ENCODE peak calls at places on chromosome 1, in seven cellular contexts. One of them, this sample, is unnamed.

GRCh38 chr1:47399841-47400144 is 16.3 kb upstream of the FOXE3 start:
- DNase-seq in bronchial epithelial cell: no peak
- DNase-seq in fibroblast of lung: no peak
- DNase-seq in right lobe of liver: no peak
- DNase-seq in foreskin keratinocyte: no peak
- DNase-seq in A549: no peak
- DNase-seq in uterus: no peak
- DNase-seq in this sample: no peak

GRCh38 chr1:200991039-200991698 is 32.3 kb downstream of the KIF21B start:
- DNase-seq in bronchial epithelial cell: no peak
- DNase-seq in fibroblast of lung: no peak
- DNase-seq in right lobe of liver: no peak
- DNase-seq in foreskin keratinocyte: no peak
- DNase-seq in A549: no peak
- DNase-seq in uterus: no peak
- DNase-seq in this sample: no peak

GRCh38 chr1:31336687-31337467 is 36.0 kb downstream of the FABP3 start:
- DNase-seq in bronchial epithelial cell: no peak
- DNase-seq in fibroblast of lung: peak
- DNase-seq in right lobe of liver: peak
- DNase-seq in foreskin keratinocyte: no peak
- DNase-seq in A549: no peak
- DNase-seq in uterus: no peak
- DNase-seq in this sample: no peak

GRCh38 chr1:57826535-57826934 is 402.7 kb upstream of the DAB1 start:
- DNase-seq in bronchial epithelial cell: no peak
- DNase-seq in fibroblast of lung: no peak
- DNase-seq in right lobe of liver: no peak
- DNase-seq in foreskin keratinocyte: no peak
- DNase-seq in A549: no peak
- DNase-seq in uterus: no peak
- DNase-seq in this sample: no peak

GRCh38 chr1:199102239-199102638 is 463.4 kb downstream of the PTPRC start:
- DNase-seq in bronchial epithelial cell: no peak
- DNase-seq in fibroblast of lung: no peak
- DNase-seq in right lobe of liver: no peak
- DNase-seq in foreskin keratinocyte: no peak
- DNase-seq in A549: no peak
- DNase-seq in uterus: no peak
- DNase-seq in this sample: no peak

GRCh38 chr1:23727362-23727811 is 15.9 kb upstream of the ELOA start:
- DNase-seq in bronchial epithelial cell: peak
- DNase-seq in fibroblast of lung: peak
- DNase-seq in right lobe of liver: peak
- DNase-seq in foreskin keratinocyte: no peak
- DNase-seq in A549: no peak
- DNase-seq in uterus: peak
- DNase-seq in this sample: peak

GRCh38 chr1:177487481-177487880 is 316.7 kb downstream of the BRINP2 start:
- DNase-seq in bronchial epithelial cell: no peak
- DNase-seq in fibroblast of lung: no peak
- DNase-seq in right lobe of liver: no peak
- DNase-seq in foreskin keratinocyte: no peak
- DNase-seq in A549: no peak
- DNase-seq in uterus: no peak
- DNase-seq in this sample: no peak

GRCh38 chr1:17276568-17276967 is 27.7 kb downstream of the PADI3 start:
- DNase-seq in bronchial epithelial cell: peak
- DNase-seq in fibroblast of lung: no peak
- DNase-seq in right lobe of liver: no peak
- DNase-seq in foreskin keratinocyte: peak
- DNase-seq in A549: peak
- DNase-seq in uterus: no peak
- DNase-seq in this sample: peak

GRCh38 chr1:44500181-44501021 is 95.3 kb downstream of the RNF220 start:
- DNase-seq in bronchial epithelial cell: no peak
- DNase-seq in fibroblast of lung: peak
- DNase-seq in right lobe of liver: no peak
- DNase-seq in foreskin keratinocyte: no peak
- DNase-seq in A549: no peak
- DNase-seq in uterus: no peak
- DNase-seq in this sample: peak
- TF ChIP-seq CTCF in bronchial epithelial cell: peak
- TF ChIP-seq CTCF in fibroblast of lung: peak
- TF ChIP-seq CTCF in right lobe of liver: peak
- TF ChIP-seq CTCF in foreskin keratinocyte: no peak
- TF ChIP-seq CTCF in A549: peak
- TF ChIP-seq CTCF in uterus: peak
- TF ChIP-seq CTCF in this sample: peak

DNA sequence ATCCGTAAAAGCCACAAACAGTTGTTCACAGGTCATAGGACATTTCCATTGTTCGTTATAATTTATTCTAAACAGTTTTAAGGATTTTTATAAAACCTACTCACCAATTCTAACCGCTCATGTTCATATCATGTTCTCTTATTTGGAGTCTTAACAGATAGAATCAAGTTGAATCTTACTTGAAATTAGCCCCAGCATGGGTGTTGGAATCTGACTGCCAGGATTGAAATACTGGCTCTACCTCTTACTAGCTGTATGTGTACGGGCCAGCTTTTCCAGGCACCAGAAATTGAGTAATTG is 78.2 kb upstream of the GPR88 start:
- DNase-seq in bronchial epithelial cell: no peak
- DNase-seq in fibroblast of lung: no peak
- DNase-seq in right lobe of liver: no peak
- DNase-seq in foreskin keratinocyte: no peak
- DNase-seq in A549: no peak
- DNase-seq in uterus: no peak
- DNase-seq in this sample: no peak
- TF ChIP-seq CTCF in bronchial epithelial cell: no peak
- TF ChIP-seq CTCF in fibroblast of lung: no peak
- TF ChIP-seq CTCF in right lobe of liver: no peak
- TF ChIP-seq CTCF in foreskin keratinocyte: no peak
- TF ChIP-seq CTCF in A549: no peak
- TF ChIP-seq CTCF in uterus: no peak
- TF ChIP-seq CTCF in this sample: no peak

DNA sequence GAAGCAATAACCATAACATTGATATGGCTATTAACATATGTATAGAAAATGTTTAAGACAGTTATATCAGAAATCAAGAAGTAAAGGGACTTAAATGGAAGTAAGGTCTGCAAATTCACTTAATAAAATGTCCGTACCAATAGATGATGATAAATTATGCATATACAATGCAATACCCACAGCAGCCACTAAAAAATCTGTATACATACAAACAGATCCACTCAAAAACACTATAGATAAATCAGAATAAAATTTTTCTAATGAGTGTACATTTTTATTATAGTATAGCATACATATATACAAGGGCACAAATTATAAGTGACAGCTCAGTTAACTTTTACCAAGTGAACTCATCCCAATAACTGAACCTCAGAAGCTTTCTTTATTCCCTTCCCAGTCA is 6.0 kb downstream of the LORICRIN start:
- DNase-seq in bronchial epithelial cell: no peak
- DNase-seq in fibroblast of lung: no peak
- DNase-seq in right lobe of liver: no peak
- DNase-seq in foreskin keratinocyte: no peak
- DNase-seq in A549: no peak
- DNase-seq in uterus: no peak
- DNase-seq in this sample: no peak
- TF ChIP-seq CTCF in bronchial epithelial cell: no peak
- TF ChIP-seq CTCF in fibroblast of lung: no peak
- TF ChIP-seq CTCF in right lobe of liver: no peak
- TF ChIP-seq CTCF in foreskin keratinocyte: no peak
- TF ChIP-seq CTCF in A549: no peak
- TF ChIP-seq CTCF in uterus: no peak
- TF ChIP-seq CTCF in this sample: no peak

GRCh38 chr1:6024376-6024775 is 21.3 kb upstream of the KCNAB2 start:
- DNase-seq in bronchial epithelial cell: no peak
- DNase-seq in fibroblast of lung: no peak
- DNase-seq in right lobe of liver: no peak
- DNase-seq in foreskin keratinocyte: no peak
- DNase-seq in A549: no peak
- DNase-seq in uterus: no peak
- DNase-seq in this sample: no peak

GRCh38 chr1:6027591-6027990 is 18.1 kb upstream of the KCNAB2 start:
- DNase-seq in bronchial epithelial cell: no peak
- DNase-seq in fibroblast of lung: no peak
- DNase-seq in right lobe of liver: no peak
- DNase-seq in foreskin keratinocyte: no peak
- DNase-seq in A549: no peak
- DNase-seq in uterus: no peak
- DNase-seq in this sample: no peak

GRCh38 chr1:6028042-6028895 is 17.4 kb upstream of the KCNAB2 start:
- DNase-seq in bronchial epithelial cell: peak
- DNase-seq in fibroblast of lung: no peak
- DNase-seq in right lobe of liver: no peak
- DNase-seq in foreskin keratinocyte: no peak
- DNase-seq in A549: no peak
- DNase-seq in uterus: no peak
- DNase-seq in this sample: peak

GRCh38 chr1:6025269-6026094 is 20.2 kb upstream of the KCNAB2 start:
- DNase-seq in bronchial epithelial cell: peak
- DNase-seq in fibroblast of lung: no peak
- DNase-seq in right lobe of liver: no peak
- DNase-seq in foreskin keratinocyte: peak
- DNase-seq in A549: no peak
- DNase-seq in uterus: no peak
- DNase-seq in this sample: peak

DNA sequence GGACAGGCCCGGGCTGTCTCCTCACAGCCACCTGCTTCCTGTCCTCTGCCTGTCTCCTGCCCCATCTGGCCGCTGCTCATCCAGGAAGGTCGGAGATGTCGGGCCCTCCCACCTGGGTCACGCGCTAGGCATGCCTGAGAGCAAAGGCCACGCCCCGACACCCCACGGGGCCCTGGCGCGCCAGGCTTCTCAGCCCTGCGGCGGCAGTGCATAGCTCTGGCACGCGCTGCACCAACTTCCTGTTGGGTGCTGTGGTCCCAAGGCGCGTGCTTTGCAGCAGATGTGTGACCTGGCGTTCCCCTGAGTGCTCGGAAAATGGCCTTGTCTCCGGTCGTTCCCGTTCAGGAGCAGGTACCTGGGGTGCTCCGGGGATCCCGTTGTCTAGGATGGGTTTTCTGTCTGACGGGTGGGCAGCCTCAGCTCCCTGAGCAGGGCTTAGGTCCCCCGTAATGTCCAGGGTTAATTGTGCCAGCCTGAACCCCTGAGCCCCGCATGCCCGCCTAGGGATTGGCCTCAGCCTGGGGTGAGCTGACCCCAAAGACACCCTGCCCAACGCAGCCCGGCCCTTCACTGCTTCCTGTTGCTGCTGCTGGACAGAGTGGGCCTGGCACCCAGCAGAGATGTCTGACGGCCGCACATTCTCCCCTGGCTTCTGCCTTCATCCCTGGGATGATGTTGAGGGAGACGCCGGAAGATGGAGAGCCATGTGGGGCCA is 19.4 kb upstream of the KCNAB2 start:
- DNase-seq in bronchial epithelial cell: peak
- DNase-seq in fibroblast of lung: no peak
- DNase-seq in right lobe of liver: peak
- DNase-seq in foreskin keratinocyte: peak
- DNase-seq in A549: peak
- DNase-seq in uterus: peak
- DNase-seq in this sample: peak
- TF ChIP-seq CTCF in bronchial epithelial cell: no peak
- TF ChIP-seq CTCF in fibroblast of lung: no peak
- TF ChIP-seq CTCF in right lobe of liver: no peak
- TF ChIP-seq CTCF in foreskin keratinocyte: no peak
- TF ChIP-seq CTCF in A549: no peak
- TF ChIP-seq CTCF in uterus: no peak
- TF ChIP-seq CTCF in this sample: no peak

DNA sequence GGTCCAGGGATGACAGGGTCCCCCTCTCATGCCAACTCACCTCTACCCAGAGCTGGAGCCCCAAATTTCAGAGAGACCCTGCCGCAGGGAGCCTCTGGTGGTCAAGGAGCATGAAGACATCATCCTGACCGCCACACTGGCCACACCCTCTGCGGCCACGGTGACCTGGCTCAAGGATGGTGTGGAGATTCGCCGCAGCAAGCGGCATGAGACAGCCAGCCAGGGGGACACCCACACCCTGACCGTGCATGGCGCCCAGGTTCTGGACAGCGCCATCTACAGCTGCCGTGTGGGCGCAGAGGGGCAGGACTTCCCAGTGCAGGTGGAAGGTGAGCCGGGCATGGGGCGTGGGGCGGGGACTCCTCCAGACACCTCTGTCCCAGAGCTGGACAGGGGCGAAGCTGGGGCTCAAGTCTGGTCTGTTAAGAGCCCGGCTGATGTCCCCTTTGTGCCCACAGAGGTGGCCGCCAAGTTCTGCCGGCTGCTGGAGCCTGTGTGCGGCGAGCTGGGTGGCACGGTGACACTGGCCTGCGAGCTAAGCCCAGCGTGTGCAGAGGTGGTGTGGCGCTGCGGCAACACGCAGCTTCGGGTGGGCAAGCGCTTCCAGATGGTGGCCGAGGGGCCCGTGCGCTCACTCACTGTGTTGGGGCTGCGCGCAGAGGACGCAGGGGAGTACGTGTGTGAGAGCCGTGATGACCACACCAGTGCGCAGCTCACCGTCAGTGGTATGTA is 66.0 kb downstream of the OBSCN start:
- DNase-seq in bronchial epithelial cell: no peak
- DNase-seq in fibroblast of lung: no peak
- DNase-seq in right lobe of liver: peak
- DNase-seq in foreskin keratinocyte: no peak
- DNase-seq in A549: no peak
- DNase-seq in uterus: no peak
- DNase-seq in this sample: no peak
- TF ChIP-seq CTCF in bronchial epithelial cell: no peak
- TF ChIP-seq CTCF in fibroblast of lung: no peak
- TF ChIP-seq CTCF in right lobe of liver: no peak
- TF ChIP-seq CTCF in foreskin keratinocyte: no peak
- TF ChIP-seq CTCF in A549: no peak
- TF ChIP-seq CTCF in uterus: no peak
- TF ChIP-seq CTCF in this sample: no peak

DNA sequence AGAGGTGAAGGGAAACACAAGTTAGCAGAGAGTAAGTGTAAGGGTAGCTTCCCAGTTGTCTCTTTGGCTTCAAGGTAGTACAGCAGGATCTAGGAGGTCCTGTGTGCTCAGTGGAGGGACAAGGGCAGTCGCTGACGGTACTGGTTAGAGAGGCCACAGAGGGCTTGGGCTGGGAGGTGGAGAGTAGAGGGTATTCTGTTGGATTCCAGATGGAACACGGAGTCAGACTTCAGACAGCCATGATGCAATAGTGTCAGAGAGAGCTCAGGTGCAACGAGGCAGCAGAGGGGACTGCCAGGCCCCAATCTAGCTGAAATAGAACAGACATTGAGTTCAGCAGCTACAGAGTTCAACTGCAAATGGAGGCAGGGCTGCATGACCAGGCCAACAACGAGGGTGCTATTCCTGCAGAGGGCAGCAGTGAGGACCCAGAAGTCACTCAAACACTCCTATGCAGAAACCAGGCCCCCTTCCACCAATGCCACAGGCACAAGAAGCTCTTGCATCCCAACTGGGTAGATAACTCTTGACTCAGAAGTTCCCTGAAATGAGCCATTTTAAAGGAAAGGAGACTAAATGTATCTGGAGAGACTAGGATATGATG is 325.0 kb upstream of the ESRRG start:
- DNase-seq in bronchial epithelial cell: no peak
- DNase-seq in fibroblast of lung: no peak
- DNase-seq in right lobe of liver: no peak
- DNase-seq in foreskin keratinocyte: no peak
- DNase-seq in A549: peak
- DNase-seq in uterus: no peak
- DNase-seq in this sample: peak
- TF ChIP-seq CTCF in bronchial epithelial cell: peak
- TF ChIP-seq CTCF in fibroblast of lung: peak
- TF ChIP-seq CTCF in right lobe of liver: peak
- TF ChIP-seq CTCF in foreskin keratinocyte: peak
- TF ChIP-seq CTCF in A549: no peak
- TF ChIP-seq CTCF in uterus: no peak
- TF ChIP-seq CTCF in this sample: peak

GRCh38 chr1:110477445-110477957 is 26.6 kb downstream of the PROK1 start:
- DNase-seq in bronchial epithelial cell: peak
- DNase-seq in fibroblast of lung: no peak
- DNase-seq in right lobe of liver: no peak
- DNase-seq in foreskin keratinocyte: no peak
- DNase-seq in A549: peak
- DNase-seq in uterus: no peak
- DNase-seq in this sample: peak
- TF ChIP-seq CTCF in bronchial epithelial cell: peak
- TF ChIP-seq CTCF in fibroblast of lung: peak
- TF ChIP-seq CTCF in right lobe of liver: peak
- TF ChIP-seq CTCF in foreskin keratinocyte: peak
- TF ChIP-seq CTCF in A549: peak
- TF ChIP-seq CTCF in uterus: no peak
- TF ChIP-seq CTCF in this sample: peak

This sample was measured in epithelial cell of esophagus.